ENCODE peak calls at places on chromosomes 4 and X, in four cellular contexts. One of them, this sample, is unnamed.

GRCh38 chr4:122614621-122615020 is 6.2 kb downstream of the IL21 start:
- DNase-seq in CD8-positive, alpha-beta T cell: no peak
- DNase-seq in H9: no peak
- DNase-seq in uterus: no peak
- DNase-seq in this sample: no peak

GRCh38 chrX:136812286-136812685 is 31.6 kb upstream of the ARHGEF6 start:
- DNase-seq in CD8-positive, alpha-beta T cell: no peak
- DNase-seq in H9: no peak
- DNase-seq in uterus: no peak
- DNase-seq in this sample: no peak

GRCh38 chr4:100311181-100311580 is 120.9 kb upstream of the DDIT4L start:
- DNase-seq in CD8-positive, alpha-beta T cell: no peak
- DNase-seq in H9: peak; percentile 39
- DNase-seq in uterus: no peak
- DNase-seq in this sample: no peak

GRCh38 chr4:4872148-4872903 is 12.9 kb downstream of the MSX1 start:
- DNase-seq in CD8-positive, alpha-beta T cell: no peak
- DNase-seq in H9: peak; percentile 89
- DNase-seq in uterus: no peak
- DNase-seq in this sample: no peak

GRCh38 chr4:144582975-144583374 is 63.0 kb upstream of the HHIP start:
- DNase-seq in CD8-positive, alpha-beta T cell: no peak
- DNase-seq in H9: no peak
- DNase-seq in uterus: no peak
- DNase-seq in this sample: no peak

GRCh38 chr4:18529482-18529881 is 507.9 kb upstream of the LCORL start:
- DNase-seq in CD8-positive, alpha-beta T cell: no peak
- DNase-seq in H9: no peak
- DNase-seq in uterus: no peak
- DNase-seq in this sample: no peak

GRCh38 chr4:1246111-1246881 is 2.6 kb downstream of the CTBP1 start:
- DNase-seq in CD8-positive, alpha-beta T cell: no peak
- DNase-seq in H9: peak; percentile 28
- DNase-seq in uterus: peak; percentile 18
- DNase-seq in this sample: peak; percentile 76

GRCh38 chr4:180947421-180947820 is 1295.8 kb upstream of the TENM3 start:
- DNase-seq in CD8-positive, alpha-beta T cell: no peak
- DNase-seq in H9: no peak
- DNase-seq in uterus: no peak
- DNase-seq in this sample: no peak

GRCh38 chr4:27239651-27240050 is 379.0 kb downstream of the STIM2 start:
- DNase-seq in CD8-positive, alpha-beta T cell: no peak
- DNase-seq in H9: no peak
- DNase-seq in uterus: no peak
- DNase-seq in this sample: no peak

GRCh38 chr4:156781852-156782251 is 189.7 kb downstream of the PDGFC start:
- DNase-seq in CD8-positive, alpha-beta T cell: no peak
- DNase-seq in H9: no peak
- DNase-seq in uterus: no peak
- DNase-seq in this sample: no peak

DNA sequence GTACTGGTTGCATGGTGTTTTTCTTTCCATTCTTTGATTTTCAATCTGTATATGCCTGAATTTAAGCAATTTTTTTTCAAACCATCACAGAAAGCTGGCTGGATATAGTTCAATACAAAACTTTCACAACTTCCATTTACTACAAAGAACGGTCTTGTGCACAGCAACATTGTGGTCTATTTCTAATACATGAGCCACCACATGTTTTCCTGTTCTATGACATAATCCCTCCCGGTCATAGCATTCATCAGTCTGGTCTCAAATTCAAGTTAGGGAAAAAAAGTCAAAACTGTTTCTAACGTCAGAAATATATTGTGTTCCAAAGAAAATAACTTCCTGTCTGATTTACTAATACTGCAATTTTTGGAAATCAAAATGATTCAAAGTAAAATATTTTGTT is 7.5 kb upstream of the CXCL6 start:
- DNase-seq in CD8-positive, alpha-beta T cell: no peak
- DNase-seq in H9: no peak
- DNase-seq in uterus: no peak
- DNase-seq in this sample: no peak
- H3K27ac ChIP-seq in CD8-positive, alpha-beta T cell: no peak overlapping the region
- H3K27ac ChIP-seq in H9: no peak overlapping the region
- H3K27ac ChIP-seq in uterus: no peak overlapping the region
- H3K27ac ChIP-seq in this sample: no peak overlapping the region

GRCh38 chr4:14225683-14226207 is 598.2 kb upstream of the BOD1L1 start:
- DNase-seq in CD8-positive, alpha-beta T cell: no peak
- DNase-seq in H9: no peak
- DNase-seq in uterus: no peak
- DNase-seq in this sample: no peak

GRCh38 chr4:14221176-14221575 is 593.7 kb upstream of the BOD1L1 start:
- DNase-seq in CD8-positive, alpha-beta T cell: no peak
- DNase-seq in H9: no peak
- DNase-seq in uterus: no peak
- DNase-seq in this sample: no peak

GRCh38 chr4:14222630-14223029 is 595.1 kb upstream of the BOD1L1 start:
- DNase-seq in CD8-positive, alpha-beta T cell: no peak
- DNase-seq in H9: no peak
- DNase-seq in uterus: no peak
- DNase-seq in this sample: no peak

GRCh38 chr4:14218641-14219040 is 591.1 kb upstream of the BOD1L1 start:
- DNase-seq in CD8-positive, alpha-beta T cell: no peak
- DNase-seq in H9: no peak
- DNase-seq in uterus: no peak
- DNase-seq in this sample: no peak

GRCh38 chr4:14223461-14223860 is 595.9 kb upstream of the BOD1L1 start:
- DNase-seq in CD8-positive, alpha-beta T cell: no peak
- DNase-seq in H9: no peak
- DNase-seq in uterus: no peak
- DNase-seq in this sample: no peak
- H3K9me3 ChIP-seq in CD8-positive, alpha-beta T cell: no peaks in the 10 kb centered on the region
- H3K9me3 ChIP-seq in H9: no peaks in the 10 kb centered on the region
- H3K9me3 ChIP-seq in uterus: no peaks in the 10 kb centered on the region
- H3K9me3 ChIP-seq in this sample: no peaks in the 10 kb centered on the region

GRCh38 chrX:63354484-63354883 is 3.4 kb upstream of the SPIN4 start:
- DNase-seq in CD8-positive, alpha-beta T cell: no peak
- DNase-seq in H9: no peak
- DNase-seq in uterus: no peak
- DNase-seq in this sample: no peak

GRCh38 chrX:63350979-63351616 is at the start of gene SPIN4:
- DNase-seq in CD8-positive, alpha-beta T cell: peak; percentile 51
- DNase-seq in H9: peak; percentile 90
- DNase-seq in uterus: peak; percentile 79
- DNase-seq in this sample: peak; percentile 91

GRCh38 chrX:63349307-63349706 is 1.8 kb downstream of the SPIN4 start:
- DNase-seq in CD8-positive, alpha-beta T cell: no peak
- DNase-seq in H9: no peak
- DNase-seq in uterus: no peak
- DNase-seq in this sample: no peak

DNA sequence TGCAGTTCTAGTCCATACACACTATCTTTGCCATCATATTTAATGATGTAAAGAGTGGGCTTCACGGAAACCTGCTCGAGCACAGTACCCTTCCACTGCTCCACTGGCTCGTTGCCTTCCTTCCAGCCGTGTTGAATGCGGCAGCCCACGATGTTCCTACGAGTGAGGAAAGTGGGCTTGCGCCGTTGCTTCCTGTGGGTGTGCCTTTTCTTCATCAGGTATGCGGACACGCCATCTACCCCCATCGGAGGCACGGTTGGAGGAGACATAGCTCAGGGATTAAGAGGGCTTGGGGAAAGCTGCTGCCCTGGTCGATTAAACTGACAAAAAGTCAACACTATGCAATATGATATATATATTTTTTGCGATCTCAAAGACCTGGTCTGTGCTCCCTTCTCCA is 581 bp downstream of the SPIN4 start:
- DNase-seq in CD8-positive, alpha-beta T cell: no peak
- DNase-seq in H9: peak; percentile 30
- DNase-seq in uterus: peak; percentile 18
- DNase-seq in this sample: peak; percentile 45
- H3K27ac ChIP-seq in CD8-positive, alpha-beta T cell: peak overlapping the region; percentile 29
- H3K27ac ChIP-seq in H9: no peak overlapping the region
- H3K27ac ChIP-seq in uterus: peak overlapping the region; percentile 69
- H3K27ac ChIP-seq in this sample: peak overlapping the region; percentile 78

GRCh38 chr4:55615008-55615407 is 21.1 kb downstream of the NMU start:
- DNase-seq in CD8-positive, alpha-beta T cell: no peak
- DNase-seq in H9: no peak
- DNase-seq in uterus: no peak
- DNase-seq in this sample: no peak

GRCh38 chr4:55612341-55612740 is 20.3 kb upstream of the PDCL2 start:
- DNase-seq in CD8-positive, alpha-beta T cell: no peak
- DNase-seq in H9: no peak
- DNase-seq in uterus: no peak
- DNase-seq in this sample: no peak

GRCh38 chr4:55613621-55614020 is 21.6 kb upstream of the PDCL2 start:
- DNase-seq in CD8-positive, alpha-beta T cell: no peak
- DNase-seq in H9: no peak
- DNase-seq in uterus: no peak
- DNase-seq in this sample: no peak

GRCh38 chr4:55618546-55619143 is 17.5 kb downstream of the NMU start:
- DNase-seq in CD8-positive, alpha-beta T cell: no peak
- DNase-seq in H9: no peak
- DNase-seq in uterus: no peak
- DNase-seq in this sample: no peak

DNA sequence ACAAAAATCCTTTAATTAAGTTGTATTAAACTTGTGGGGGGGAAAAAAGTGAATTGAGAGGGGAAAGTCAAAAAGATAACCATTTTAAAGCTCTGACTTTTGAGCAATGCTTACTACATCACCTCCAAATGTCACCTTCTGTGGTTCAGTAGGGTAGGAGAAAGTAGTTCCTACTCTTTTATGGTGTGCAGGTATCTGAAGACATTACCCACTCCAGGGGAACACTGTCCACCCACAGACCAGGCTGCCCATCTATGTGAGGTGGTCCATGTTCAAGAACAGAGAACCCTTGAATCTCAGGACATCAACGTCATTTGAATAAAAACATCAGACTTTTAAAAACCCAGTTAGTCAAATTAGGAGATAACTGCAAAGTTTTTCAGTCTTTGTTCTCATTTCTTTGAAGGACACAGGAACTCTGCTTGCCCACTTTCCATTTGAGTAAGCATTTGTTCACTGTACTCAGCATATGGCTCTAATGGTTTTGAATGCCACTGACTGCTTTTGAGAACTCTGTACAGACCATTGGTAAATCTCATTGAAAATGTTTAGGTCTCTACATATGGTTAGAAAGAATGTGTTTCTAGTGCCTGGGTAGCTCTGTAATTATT is 18.4 kb downstream of the NMU start:
- DNase-seq in CD8-positive, alpha-beta T cell: no peak
- DNase-seq in H9: no peak
- DNase-seq in uterus: no peak
- DNase-seq in this sample: no peak
- H3K9me3 ChIP-seq in CD8-positive, alpha-beta T cell: no peaks in the 10 kb centered on the region
- H3K9me3 ChIP-seq in H9: no peaks in the 10 kb centered on the region
- H3K9me3 ChIP-seq in uterus: no peaks in the 10 kb centered on the region
- H3K9me3 ChIP-seq in this sample: no peaks in the 10 kb centered on the region

GRCh38 chr4:82811838-82812672 is 13.5 kb upstream of the SCD5 start:
- DNase-seq in CD8-positive, alpha-beta T cell: no peak
- DNase-seq in H9: no peak
- DNase-seq in uterus: no peak
- DNase-seq in this sample: no peak
- H3K27ac ChIP-seq in CD8-positive, alpha-beta T cell: no peak overlapping the region
- H3K27ac ChIP-seq in H9: no peak overlapping the region
- H3K27ac ChIP-seq in uterus: peak overlapping the region; percentile 53
- H3K27ac ChIP-seq in this sample: no peak overlapping the region

GRCh38 chrX:21725916-21726315 is 32.0 kb downstream of the SMPX start:
- DNase-seq in CD8-positive, alpha-beta T cell: no peak
- DNase-seq in H9: no peak
- DNase-seq in uterus: no peak
- DNase-seq in this sample: no peak
- H3K9me3 ChIP-seq in CD8-positive, alpha-beta T cell: no peaks in the 10 kb centered on the region
- H3K9me3 ChIP-seq in H9: no peaks in the 10 kb centered on the region
- H3K9me3 ChIP-seq in uterus: no peaks in the 10 kb centered on the region
- H3K9me3 ChIP-seq in this sample: no peaks in the 10 kb centered on the region